ENCODE peak calls at places on chromosomes 3 and 15, in five cellular contexts. X is iris pigment epithelial cell, U is amygdala, D is SK-N-SH, J is NCI-H2171 treated with DMSO at 0.1 percent for 48 hours. F is an unnamed sample.
A peak's percentile ranks its signal among the peaks of the same experiment; 100 is the strongest.

GRCh38 chr3:30201715-30202114 is 404.7 kb upstream of the TGFBR2 start:
- DNase-seq in X (no peak), U (no peak), D (no peak), J (no peak), F (no peak)

GRCh38 chr3:160678447-160678846 is 1.5 kb downstream of the ARL14 start:
- DNase-seq in X (no peak), U (no peak), D (no peak), J (no peak), F (peak; percentile 81)

GRCh38 chr3:149736180-149737100 is 15.8 kb downstream of the COMMD2 start:
- DNase-seq in X (peak; percentile 73), U (no peak), D (no peak), J (no peak), F (no peak)

GRCh38 chr3:55583475-55583874 is 96.4 kb upstream of the WNT5A start:
- DNase-seq in X (no peak), U (no peak), D (no peak), J (no peak), F (no peak)

GRCh38 chr3:39193391-39193790 is 996 bp upstream of the XIRP1 start:
- DNase-seq in X (peak; percentile 38), U (no peak), D (no peak), J (no peak), F (no peak)

GRCh38 chr3:83706669-83707068 is 1252.1 kb upstream of the CADM2 start:
- DNase-seq in X (no peak), U (no peak), D (no peak), J (no peak), F (no peak)

GRCh38 chr3:139586420-139587017 is 47.0 kb upstream of the RBP1 start:
- DNase-seq in X (no peak), U (no peak), D (no peak), J (no peak), F (no peak)

GRCh38 chr15:99085413-99086326 is 19.2 kb upstream of the SYNM start:
- DNase-seq in X (peak; percentile 86), U (no peak), D (no peak), J (no peak), F (no peak)

GRCh38 chr15:74787251-74788041 is 5.6 kb downstream of the CSK start:
- DNase-seq in X (peak; percentile 88), U (no peak), D (peak; percentile 69), J (no peak), F (peak; percentile 39)

GRCh38 chr3:58332575-58333179 is at the start of gene PXK:
- DNase-seq in X (peak; percentile 83), U (peak; percentile 73), D (peak; percentile 94), J (peak; percentile 25), F (peak; percentile 81)

GRCh38 chr3:184572528-184573270 is 11.1 kb downstream of the EPHB3 start:
- DNase-seq in X (no peak), U (no peak), D (no peak), J (no peak), F (no peak)

GRCh38 chr3:73493543-73494314 is 131.0 kb downstream of the PDZRN3 start:
- DNase-seq in X (peak; percentile 56), U (no peak), D (no peak), J (no peak), F (peak; percentile 14)

GRCh38 chr15:82942691-82943090 is 9.8 kb downstream of the HOMER2 start:
- DNase-seq in X (peak; percentile 9), U (no peak), D (no peak), J (no peak), F (no peak)

GRCh38 chr15:82674873-82675272 is 27.7 kb upstream of the CPEB1 start:
- DNase-seq in X (no peak), U (no peak), D (no peak), J (no peak), F (no peak)

GRCh38 chr3:84680700-84681099 is 278.1 kb upstream of the CADM2 start:
- DNase-seq in X (no peak), U (no peak), D (no peak), J (no peak), F (no peak)

GRCh38 chr3:13414040-13414729 is 5.9 kb downstream of the NUP210 start:
- DNase-seq in X (no peak), U (no peak), D (no peak), J (no peak), F (no peak)

GRCh38 chr15:25832158-25832557 is 31.0 kb downstream of the ATP10A start:
- DNase-seq in X (no peak), U (no peak), D (no peak), J (no peak), F (no peak)

GRCh38 chr3:69871256-69871655 is 128.3 kb upstream of the SAMMSON start:
- DNase-seq in X (no peak), U (no peak), D (no peak), J (no peak), F (no peak)

GRCh38 chr3:126706631-126707030 is 2.6 kb downstream of the CHCHD6 start:
- DNase-seq in X (no peak), U (no peak), D (no peak), J (no peak), F (no peak)

GRCh38 chr3:141680620-141681389 is 57.3 kb upstream of the RNF7 start:
- DNase-seq in X (peak; percentile 65), U (no peak), D (peak; percentile 37), J (peak; percentile 13), F (peak; percentile 81)

GRCh38 chr3:110059431-110059830 is 722.1 kb upstream of the DPPA4 start:
- DNase-seq in X (no peak), U (no peak), D (no peak), J (no peak), F (no peak)

GRCh38 chr3:138332472-138333073 is 2.9 kb upstream of the NME9 start:
- DNase-seq in X (peak; percentile 52), U (no peak), D (peak; percentile 50), J (peak; percentile 57), F (no peak)

GRCh38 chr3:65995030-65995429 is 43.7 kb downstream of the MAGI1 start:
- DNase-seq in X (peak; percentile 75), U (no peak), D (no peak), J (no peak), F (no peak)

GRCh38 chr15:62993066-62993465 is 49.5 kb upstream of the TPM1 start:
- DNase-seq in X (no peak), U (no peak), D (no peak), J (no peak), F (no peak)

GRCh38 chr15:65466901-65467300 is 44.2 kb upstream of the IGDCC4 start:
- DNase-seq in X (peak; percentile 68), U (no peak), D (no peak), J (no peak), F (no peak)

GRCh38 chr3:195213639-195214315 is 57.2 kb downstream of the XXYLT1 start:
- DNase-seq in X (no peak), U (no peak), D (no peak), J (no peak), F (no peak)

GRCh38 chr3:13513051-13513912 is 33.2 kb downstream of the HDAC11 start:
- DNase-seq in X (no peak), U (no peak), D (peak; percentile 70), J (no peak), F (no peak)

GRCh38 chr3:53493997-53494791 is at the start of gene CACNA1D:
- DNase-seq in X (no peak), U (no peak), D (peak; percentile 89), J (peak; percentile 48), F (peak; percentile 80)

GRCh38 chr3:50205719-50206276 is 727 bp downstream of the SLC38A3 start:
- DNase-seq in X (peak; percentile 13), U (no peak), D (peak; percentile 62), J (no peak), F (peak; percentile 66)

GRCh38 chr3:35648347-35648746 is 9.0 kb downstream of the ARPP21 start:
- DNase-seq in X (peak; percentile 15), U (no peak), D (no peak), J (no peak), F (no peak)

GRCh38 chr3:5019411-5020261 is 40.4 kb downstream of the BHLHE40 start:
- DNase-seq in X (no peak), U (no peak), D (no peak), J (no peak), F (no peak)

GRCh38 chr3:30341079-30341478 is 265.3 kb upstream of the TGFBR2 start:
- DNase-seq in X (no peak), U (no peak), D (no peak), J (no peak), F (peak; percentile 25)

GRCh38 chr15:60751985-60752952 is 273.3 kb upstream of the ICE2 start:
- DNase-seq in X (peak; percentile 98), U (peak; percentile 18), D (peak; percentile 35), J (no peak), F (peak; percentile 34)

GRCh38 chr3:65685621-65686020 is 353.1 kb downstream of the MAGI1 start:
- DNase-seq in X (peak; percentile 47), U (no peak), D (no peak), J (no peak), F (peak; percentile 4)

GRCh38 chr15:79872358-79873017 is 24.3 kb downstream of the MTHFS start:
- DNase-seq in X (peak; percentile 87), U (no peak), D (no peak), J (no peak), F (no peak)

GRCh38 chr3:139216958-139217357 is 126.9 kb upstream of the MRPS22 start:
- DNase-seq in X (no peak), U (no peak), D (no peak), J (no peak), F (no peak)

GRCh38 chr15:51155016-51155580 is 60.4 kb upstream of the TNFAIP8L3 start:
- DNase-seq in X (no peak), U (no peak), D (no peak), J (no peak), F (no peak)

GRCh38 chr15:79176151-79176550 is 85.6 kb upstream of the RASGRF1 start:
- DNase-seq in X (no peak), U (no peak), D (no peak), J (no peak), F (no peak)

F was measured in NCI-H69.